ENCODE peak calls at places on chromosomes 11 and 22, in six cellular contexts. I is cardiac muscle cell, Q is thyroid gland, S is fibroblast of lung, X is tibial artery, V is cardiac fibroblast. J is an unnamed sample.

GRCh38 chr11:115580927-115581680 is 76.9 kb upstream of the CADM1 start:
- DNase-seq in Q (peak; percentile 32), S (peak; percentile 45), I (no peak), X (no peak), V (no peak), J (no peak)

GRCh38 chr11:117226388-117227385 is 5.2 kb downstream of the PCSK7 start:
- DNase-seq in S (peak; percentile 82), Q (peak; percentile 51), X (no peak), I (peak; percentile 89), V (peak; percentile 88), J (peak; percentile 88)

GRCh38 chr11:74055938-74056337 is 47.1 kb upstream of the UCP3 start:
- DNase-seq in V (peak; percentile 66), X (no peak), I (peak; percentile 29), Q (no peak), S (peak; percentile 70), J (peak; percentile 93)

GRCh38 chr11:105177658-105178057 is 38.1 kb upstream of the CARD18 start:
- DNase-seq in X (no peak), S (peak; percentile 86), Q (no peak), V (peak; percentile 94), I (peak; percentile 86), J (peak; percentile 95)

GRCh38 chr11:121557348-121557747 is 104.6 kb upstream of the SORL1-AS1 start:
- DNase-seq in X (no peak), V (no peak), S (no peak), Q (no peak), I (no peak), J (no peak)

GRCh38 chr22:17103351-17103750 is 17.8 kb downstream of the TMEM121B start:
- DNase-seq in I (no peak), V (no peak), X (no peak), Q (no peak), S (no peak), J (no peak)

GRCh38 chr22:27129266-27129665 is 471.9 kb downstream of the MIAT start:
- DNase-seq in Q (no peak), I (peak; percentile 75), S (peak; percentile 51), V (peak; percentile 96), X (no peak), J (peak; percentile 83)

GRCh38 chr11:30143098-30143705 is 87.6 kb upstream of the FSHB start:
- DNase-seq in Q (no peak), X (no peak), S (peak; percentile 17), I (peak; percentile 58), V (peak; percentile 55), J (peak; percentile 49)

GRCh38 chr11:117121176-117121575 is 22.9 kb upstream of the PAFAH1B2 start:
- DNase-seq in V (peak; percentile 49), Q (no peak), I (no peak), X (no peak), S (peak; percentile 60), J (no peak)

GRCh38 chr22:32926600-32926999 is 125.1 kb downstream of the TIMP3 start:
- DNase-seq in I (peak; percentile 58), V (peak; percentile 43), S (peak; percentile 42), Q (no peak), X (no peak), J (peak; percentile 74)

GRCh38 chr11:32487270-32487669 is 51.9 kb upstream of the WT1 start:
- DNase-seq in I (peak; percentile 29), S (no peak), Q (no peak), X (no peak), V (peak; percentile 11), J (peak; percentile 22)

GRCh38 chr22:29816980-29817379 is 21.1 kb downstream of the ASCC2 start:
- DNase-seq in Q (no peak), V (no peak), X (no peak), I (no peak), S (no peak), J (no peak)

GRCh38 chr11:16905375-16905774 is 108.8 kb downstream of the PLEKHA7 start:
- DNase-seq in V (no peak), I (no peak), Q (no peak), S (no peak), X (no peak), J (no peak)

GRCh38 chr11:10925149-10925926 is 67.5 kb upstream of the ZBED5 start:
- DNase-seq in X (no peak), V (no peak), I (no peak), S (no peak), Q (no peak), J (no peak)

GRCh38 chr11:1412377-1413095 is 22.8 kb downstream of the BRSK2 start:
- DNase-seq in I (no peak), V (no peak), Q (no peak), S (no peak), X (no peak), J (no peak)

GRCh38 chr22:23119492-23120414 is 22.0 kb downstream of the RSPH14 start:
- DNase-seq in I (no peak), V (no peak), Q (no peak), X (no peak), S (no peak), J (no peak)

GRCh38 chr11:19763315-19763714 is 50.7 kb downstream of the NAV2 start:
- DNase-seq in V (no peak), S (no peak), Q (no peak), I (no peak), X (no peak), J (peak; percentile 35)

GRCh38 chr11:42315846-42316245 is 856.4 kb upstream of the LRRC4C start:
- DNase-seq in I (peak; percentile 20), V (peak; percentile 11), X (no peak), Q (no peak), S (no peak), J (peak; percentile 5)

GRCh38 chr11:134571301-134571700 is 159.3 kb upstream of the B3GAT1 start:
- DNase-seq in S (no peak), Q (no peak), X (no peak), V (no peak), I (no peak), J (no peak)

GRCh38 chr11:111976614-111977140 is 39.5 kb downstream of the DIXDC1 start:
- DNase-seq in Q (peak; percentile 69), I (peak; percentile 4), X (peak; percentile 81), V (peak; percentile 13), S (no peak), J (peak; percentile 17)

GRCh38 chr22:45448431-45448830 is 34.9 kb downstream of the RIBC2 start:
- DNase-seq in I (peak; percentile 79), V (no peak), X (peak; percentile 96), S (peak; percentile 76), Q (peak; percentile 14), J (no peak)

GRCh38 chr11:19398772-19399542 is 158.2 kb upstream of the E2F8 start:
- DNase-seq in Q (peak; percentile 38), I (peak; percentile 68), S (peak; percentile 98), X (no peak), V (peak; percentile 81), J (peak; percentile 97)

GRCh38 chr11:15816270-15816871 is 540.0 kb downstream of the SOX6 start:
- DNase-seq in X (peak; percentile 77), I (peak; percentile 91), S (peak; percentile 96), Q (peak; percentile 57), V (peak; percentile 95), J (peak; percentile 95)

GRCh38 chr11:46271875-46272815 is 5.3 kb upstream of the CREB3L1 start:
- DNase-seq in I (peak; percentile 29), X (no peak), Q (no peak), S (no peak), V (no peak), J (peak; percentile 24)

DNA sequence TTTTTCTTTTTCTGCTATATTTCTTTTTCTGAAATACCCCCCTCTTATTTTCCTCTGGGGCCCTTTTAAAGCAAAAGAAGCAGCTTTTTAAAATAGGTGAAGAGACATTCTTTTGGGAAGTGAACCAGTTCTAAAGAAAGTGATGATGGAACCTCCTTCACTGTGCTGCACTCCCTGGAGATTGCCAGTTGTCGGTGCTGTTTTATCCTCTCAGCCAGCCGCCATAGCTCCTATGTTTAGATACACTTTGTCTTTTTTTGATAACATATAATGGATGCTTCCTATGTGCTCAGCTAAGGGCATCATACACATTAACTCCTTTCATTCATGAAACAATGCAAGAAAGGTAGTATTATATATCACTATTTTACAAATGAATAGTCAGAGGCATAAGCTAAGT is 14.0 kb downstream of the CFAP300 start:
- DNase-seq in Q (no peak), V (peak; percentile 48), X (no peak), I (peak; percentile 48), S (peak; percentile 46), J (peak; percentile 64)
- TF ChIP-seq CTCF in Q (no peak), V (peak; percentile 52), X (no peak), I (peak; percentile 50), S (peak; percentile 58), J (peak; percentile 74)

GRCh38 chr11:83046626-83047172 is 25.0 kb downstream of the RAB30 start:
- DNase-seq in X (no peak), Q (no peak), S (no peak), V (peak; percentile 66), I (peak; percentile 15), J (no peak)
- H3K4me3 ChIP-seq in X (no peak overlapping the region), Q (no peak overlapping the region), S (no peak overlapping the region), V (no peak overlapping the region), I (no peak overlapping the region), J (no peak overlapping the region)

GRCh38 chr11:101434241-101434640 is 149.6 kb downstream of the TRPC6 start:
- DNase-seq in V (no peak), X (no peak), Q (no peak), S (no peak), I (no peak), J (no peak)

GRCh38 chr11:101429708-101430107 is 154.1 kb downstream of the TRPC6 start:
- DNase-seq in S (peak; percentile 17), Q (no peak), X (no peak), V (no peak), I (peak; percentile 15), J (no peak)

GRCh38 chr11:101430236-101430635 is 153.6 kb downstream of the TRPC6 start:
- DNase-seq in V (no peak), Q (no peak), X (no peak), S (peak; percentile 16), I (no peak), J (no peak)

DNA sequence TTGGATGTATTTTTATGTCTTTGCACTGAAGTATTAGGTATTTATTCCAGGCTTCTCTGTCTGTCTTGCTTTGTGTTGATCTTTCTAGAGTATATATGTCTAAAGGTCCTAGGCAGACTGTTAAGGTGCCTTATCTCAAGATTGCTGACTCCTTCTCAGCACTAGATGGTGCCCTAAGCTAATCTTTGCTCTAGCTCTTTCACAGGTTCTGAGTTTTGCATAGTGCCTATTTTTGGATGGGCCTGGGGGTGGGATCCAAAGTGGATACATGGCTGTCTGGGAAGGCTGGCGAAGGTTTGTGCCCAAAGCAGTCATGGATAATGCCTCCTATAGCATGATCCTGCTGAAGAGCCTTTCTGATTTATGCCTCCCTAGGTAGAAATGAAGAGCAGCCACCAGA is 154.9 kb downstream of the TRPC6 start:
- DNase-seq in X (no peak), V (peak; percentile 56), S (peak; percentile 42), Q (no peak), I (peak; percentile 29), J (peak; percentile 16)
- TF ChIP-seq CTCF in X (no peak), V (peak; percentile 44), S (peak; percentile 57), Q (peak; percentile 51), I (peak; percentile 39), J (peak; percentile 37)

DNA sequence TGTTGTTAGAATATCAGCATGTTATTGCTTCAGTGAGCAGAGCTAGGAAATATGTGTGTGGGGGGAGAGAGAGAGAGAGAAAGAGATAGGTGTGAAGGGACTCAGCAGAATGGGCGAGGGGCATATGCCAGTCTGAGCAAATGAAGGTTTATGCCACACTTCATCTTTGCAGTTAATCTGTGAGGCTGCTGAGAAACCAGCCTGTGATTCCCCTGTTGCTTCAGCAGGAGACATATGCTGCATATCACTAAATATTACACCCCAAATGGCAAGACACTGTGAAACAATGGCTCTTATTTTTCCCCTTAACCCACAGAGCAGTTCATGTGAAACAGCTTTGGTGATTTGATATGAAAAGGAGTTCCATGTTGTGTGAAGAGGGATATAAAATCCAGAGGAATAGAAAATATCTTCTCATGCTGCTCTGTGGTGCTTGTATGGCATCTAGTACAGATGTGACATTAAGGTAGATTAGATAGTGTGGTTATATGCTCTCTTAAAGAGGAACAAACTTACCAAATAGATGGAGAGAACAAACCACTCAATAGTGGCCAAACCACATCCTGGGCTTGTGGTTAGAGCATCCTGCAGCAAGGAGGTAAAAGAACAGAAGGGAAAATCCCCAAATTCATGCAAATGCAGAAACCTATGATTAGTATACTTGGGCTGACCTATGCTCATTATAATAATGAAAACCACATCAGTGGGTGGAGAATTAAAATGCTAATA is 864.2 kb downstream of the FAM181B start:
- DNase-seq in X (no peak), I (peak; percentile 33), Q (peak; percentile 11), S (peak; percentile 2), V (peak; percentile 48), J (peak; percentile 53)
- H3K4me3 ChIP-seq in X (no peak overlapping the region), I (no peak overlapping the region), Q (no peak overlapping the region), S (no peak overlapping the region), V (no peak overlapping the region), J (no peak overlapping the region)

J was measured in choroid plexus epithelial cell.